ENCODE peak calls at places on chromosomes 16 and 17, in eight cellular contexts. T is colonic mucosa; C is left lung; U is tibial nerve; G is heart right ventricle; V is cardiac muscle cell; D is CD8-positive, alpha-beta T cell; F is hepatocyte. N is an unnamed sample. For H3K27me3, the result is how much of the 10 kb centered on the place peaks cover.

GRCh38 chr17:67855504-67856324 is 30.4 kb downstream of the BPTF start:
- DNase-seq in T (no peak), C (no peak), U (no peak), G (no peak), V (no peak), D (no peak), F (no peak), N (no peak)

GRCh38 chr16:11203111-11203623 is 52.8 kb downstream of the SOCS1 start:
- DNase-seq in T (no peak), C (no peak), U (no peak), G (no peak), V (no peak), D (no peak), F (no peak), N (no peak)

GRCh38 chr17:2023692-2024571 is 1.2 kb downstream of the RTN4RL1 start:
- DNase-seq in T (no peak), C (peak), U (peak), G (no peak), V (peak), D (peak), F (peak), N (no peak)

GRCh38 chr17:81556175-81556691 is 4.1 kb upstream of the FAAP100 start:
- DNase-seq in T (no peak), C (peak), U (no peak), G (no peak), V (peak), D (no peak), F (peak), N (no peak)

GRCh38 chr16:66521951-66522771 is 27.8 kb downstream of the TK2 start:
- DNase-seq in T (peak), C (peak), U (no peak), G (no peak), V (no peak), D (peak), F (peak), N (no peak)

GRCh38 chr16:67399218-67399733 is 6.0 kb upstream of the TPPP3 start:
- DNase-seq in T (peak), C (peak), U (no peak), G (peak), V (peak), D (peak), F (peak), N (no peak)

GRCh38 chr16:51818342-51818944 is 667.4 kb upstream of the SALL1 start:
- DNase-seq in T (peak), C (no peak), U (no peak), G (no peak), V (peak), D (no peak), F (peak), N (no peak)

GRCh38 chr17:80769516-80769915 is 222.1 kb upstream of the CHMP6 start:
- DNase-seq in T (no peak), C (no peak), U (no peak), G (no peak), V (no peak), D (no peak), F (no peak), N (no peak)

GRCh38 chr17:65389956-65390355 is 171.5 kb downstream of the AXIN2 start:
- DNase-seq in T (no peak), C (no peak), U (no peak), G (no peak), V (no peak), D (no peak), F (no peak), N (no peak)

GRCh38 chr17:12230411-12230810 is 209.7 kb downstream of the MAP2K4 start:
- DNase-seq in T (no peak), C (no peak), U (no peak), G (no peak), V (no peak), D (no peak), F (no peak), N (no peak)

GRCh38 chr16:20995711-20996110 is 95.1 kb downstream of the LYRM1 start:
- DNase-seq in T (no peak), C (no peak), U (no peak), G (no peak), V (no peak), D (peak), F (no peak), N (no peak)

GRCh38 chr17:75485688-75486087 is 29.3 kb downstream of the TMEM94 start:
- DNase-seq in T (no peak), C (peak), U (no peak), G (peak), V (no peak), D (no peak), F (no peak), N (no peak)

GRCh38 chr17:58969156-58969555 is 137.5 kb downstream of the TRIM37 start:
- DNase-seq in T (no peak), C (no peak), U (no peak), G (no peak), V (no peak), D (no peak), F (no peak), N (no peak)

GRCh38 chr16:4086153-4086552 is 30.1 kb downstream of the ADCY9 start:
- DNase-seq in T (no peak), C (no peak), U (no peak), G (peak), V (no peak), D (no peak), F (no peak), N (no peak)

GRCh38 chr17:73621685-73622084 is 22.6 kb downstream of the SDK2 start:
- DNase-seq in T (no peak), C (no peak), U (no peak), G (no peak), V (no peak), D (no peak), F (no peak), N (no peak)

GRCh38 chr16:81251871-81252270 is 13.4 kb downstream of the BCO1 start:
- DNase-seq in T (no peak), C (no peak), U (no peak), G (no peak), V (peak), D (no peak), F (peak), N (no peak)

DNA sequence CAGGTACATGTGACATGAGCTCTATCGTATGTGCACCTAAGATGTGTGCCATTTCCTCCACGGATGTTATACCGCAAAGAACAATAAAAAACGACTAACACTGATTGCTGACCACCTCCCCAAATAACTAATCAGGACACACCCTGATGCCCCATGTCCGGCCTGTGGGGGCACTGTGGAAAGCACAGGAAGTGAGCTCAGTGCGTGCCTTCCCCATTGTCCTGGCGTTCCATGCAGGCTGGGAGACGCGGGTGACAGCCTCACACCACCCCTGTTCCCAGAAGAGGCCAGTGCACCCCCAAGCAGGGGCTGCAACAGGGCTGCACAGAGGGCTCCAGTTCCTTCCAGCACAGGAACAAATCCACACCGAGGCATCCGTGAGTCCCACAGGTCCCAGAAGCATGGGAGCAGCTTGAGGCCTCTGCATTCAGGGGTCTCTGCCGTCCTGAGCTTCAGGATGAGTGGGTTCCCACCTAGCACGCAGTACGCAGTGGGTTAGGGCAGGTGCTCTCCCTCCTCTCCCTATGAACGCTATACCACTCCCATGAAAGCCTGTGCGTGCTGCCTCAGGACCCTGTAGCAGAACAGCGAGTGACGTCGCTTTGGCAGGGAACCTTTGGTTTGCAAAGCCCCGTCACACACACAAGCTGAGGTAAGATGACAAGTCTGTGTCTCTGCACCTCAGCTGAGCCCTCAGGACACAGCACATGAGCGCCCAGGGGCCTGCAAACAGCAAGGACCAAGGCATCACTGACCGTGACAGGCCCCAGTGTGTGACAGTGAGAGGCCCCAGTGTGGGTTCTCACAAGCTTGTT is 117.7 kb downstream of the ZNF778 start:
- DNase-seq in T (no peak), C (peak), U (no peak), G (no peak), V (no peak), D (no peak), F (no peak), N (no peak)
- TF ChIP-seq CTCF in T (no peak), C (no peak), U (no peak), G (peak), V (peak), D (no peak), F (no peak), N (no peak)

DNA sequence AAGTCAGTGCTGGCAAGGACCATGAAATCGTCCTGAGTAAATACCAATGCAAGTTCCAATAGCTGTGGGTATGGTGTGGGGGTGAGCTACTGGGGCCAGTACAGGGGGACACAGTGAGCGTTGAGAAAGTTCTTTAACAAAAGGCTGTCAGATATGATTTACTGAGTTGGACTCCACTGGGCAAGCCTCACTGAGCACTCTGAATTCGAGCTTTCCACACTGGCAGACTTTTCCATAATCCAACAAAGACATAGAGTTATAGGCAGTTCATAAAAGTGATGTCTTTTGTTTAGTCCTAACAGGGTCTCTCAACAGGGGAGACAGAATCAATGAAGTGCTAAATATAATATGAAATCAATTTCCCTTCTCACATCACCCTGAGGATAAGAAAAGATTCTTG is 489.0 kb downstream of the KCNJ2 start:
- DNase-seq in T (no peak), C (no peak), U (no peak), G (no peak), V (no peak), D (no peak), F (no peak), N (no peak)
- H3K27me3 ChIP-seq in T (under half), C (under half), U (under half), G (under half), V (under half), D (under half), F (under half), N (under half)

DNA sequence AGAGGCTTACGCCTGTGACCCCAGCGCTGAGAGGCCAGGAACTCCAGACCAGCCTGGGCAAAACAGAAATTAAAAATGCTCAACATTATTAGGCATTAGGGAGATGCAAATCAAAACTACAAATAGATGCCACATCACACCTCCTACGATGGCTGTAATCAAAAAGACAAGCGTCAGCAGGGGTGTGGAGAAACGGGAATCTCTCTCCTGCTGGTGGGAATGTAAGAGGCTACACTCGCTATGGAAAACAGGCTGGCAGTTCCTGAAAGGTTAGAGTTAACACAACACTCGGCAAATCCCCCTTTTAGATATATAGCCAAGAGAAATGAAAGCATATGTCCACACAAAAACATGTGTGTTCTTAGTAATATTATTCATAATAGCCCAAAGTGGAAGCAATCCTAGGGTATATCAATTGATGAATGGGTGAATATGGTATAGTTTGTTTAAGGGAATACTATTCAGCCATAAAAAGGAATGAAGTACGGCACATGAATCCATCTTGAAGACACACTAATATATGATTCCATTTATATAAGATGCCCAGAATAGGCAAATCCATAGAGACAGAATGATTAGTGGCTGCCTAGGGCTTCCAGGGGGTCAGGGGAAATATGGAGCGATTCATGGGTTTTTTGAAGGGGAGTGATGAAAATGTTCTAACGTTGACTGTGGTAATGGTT is 1.8 kb upstream of the NPRL3 start:
- DNase-seq in T (no peak), C (no peak), U (no peak), G (no peak), V (no peak), D (no peak), F (no peak), N (no peak)
- TF ChIP-seq CTCF in T (no peak), C (no peak), U (no peak), G (no peak), V (no peak), D (no peak), F (no peak), N (no peak)

DNA sequence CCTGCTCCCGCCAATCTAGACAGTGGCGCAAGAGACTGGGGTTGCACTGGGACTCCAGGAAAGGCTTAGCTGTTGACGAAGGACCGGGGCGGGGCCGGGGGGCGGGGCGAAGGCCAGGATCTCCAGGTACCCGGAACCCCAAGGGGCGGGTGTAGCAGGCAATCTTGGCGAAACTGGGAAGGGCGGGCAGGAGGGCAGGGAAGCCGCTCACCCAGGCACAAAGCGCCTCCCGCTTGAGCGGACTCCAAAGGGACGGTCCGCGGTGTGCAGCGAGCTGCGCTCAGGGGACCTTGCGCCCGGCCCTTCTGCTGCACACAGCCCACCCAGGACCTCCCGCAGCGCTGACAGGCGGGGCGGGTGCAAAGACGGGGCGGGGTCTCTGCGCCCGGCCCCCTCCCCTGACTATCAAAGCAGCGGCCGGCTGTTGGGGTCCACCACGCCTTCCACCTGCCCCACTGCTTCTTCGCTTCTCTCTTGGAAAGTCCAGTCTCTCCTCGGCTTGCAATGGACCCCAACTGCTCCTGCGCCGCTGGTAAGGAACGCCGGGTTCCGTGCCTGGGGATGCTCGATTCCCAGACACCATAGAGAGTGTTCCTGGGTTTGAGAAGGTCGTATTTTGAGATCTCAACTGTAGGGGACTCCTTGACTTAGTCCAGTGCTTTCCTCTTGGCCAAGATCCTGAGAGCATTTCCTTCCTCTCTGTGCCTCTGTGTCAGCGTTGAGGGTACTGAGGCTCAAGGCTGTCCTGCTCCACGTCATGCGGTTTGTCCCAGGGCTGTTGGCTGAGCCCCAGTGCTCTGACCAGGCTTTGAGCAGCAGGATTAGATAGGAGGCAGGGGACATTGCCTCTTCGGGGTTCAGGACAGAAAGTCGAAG is at the start of gene MT1F:
- DNase-seq in T (peak), C (peak), U (peak), G (peak), V (peak), D (peak), F (peak), N (peak)
- H3K27me3 ChIP-seq in T (under half), C (under half), U (under half), G (under half), V (half or more), D (under half), F (half or more), N (under half)

GRCh38 chr16:89291776-89292175 is 74.3 kb downstream of the ZNF778 start:
- DNase-seq in T (no peak), C (peak), U (no peak), G (no peak), V (no peak), D (no peak), F (no peak), N (no peak)
- TF ChIP-seq CTCF in T (no peak), C (no peak), U (no peak), G (no peak), V (no peak), D (no peak), F (no peak), N (no peak)

GRCh38 chr17:7927596-7927995 is 2.1 kb downstream of the KCNAB3 start:
- DNase-seq in T (no peak), C (no peak), U (no peak), G (no peak), V (no peak), D (no peak), F (no peak), N (no peak)

GRCh38 chr17:7922499-7923289 is 6.6 kb upstream of the RNF227 start:
- DNase-seq in T (peak), C (peak), U (peak), G (peak), V (peak), D (peak), F (peak), N (peak)

DNA sequence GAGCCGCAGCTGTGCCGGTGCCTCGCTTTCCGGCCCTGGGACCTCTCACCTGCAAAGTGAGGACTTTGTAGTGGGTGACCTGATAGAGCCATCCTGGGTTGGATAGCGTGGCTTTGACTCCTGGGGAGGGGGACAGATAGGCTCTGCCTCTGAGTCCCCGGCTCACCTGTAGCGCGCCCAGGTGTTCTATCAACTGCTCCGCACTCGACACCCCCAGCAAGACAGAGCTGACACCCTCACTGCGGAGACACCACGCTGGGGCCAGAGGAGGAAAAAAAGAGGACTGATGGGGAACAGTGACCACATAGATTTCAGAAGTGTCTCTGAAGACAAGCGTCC is 6.4 kb downstream of the KCNAB3 start:
- DNase-seq in T (no peak), C (no peak), U (no peak), G (no peak), V (no peak), D (no peak), F (no peak), N (no peak)
- H3K27me3 ChIP-seq in T (under half), C (under half), U (under half), G (under half), V (under half), D (under half), F (under half), N (under half)

GRCh38 chr16:1633310-1633709 is 21.1 kb downstream of the CRAMP1 start:
- DNase-seq in T (no peak), C (no peak), U (no peak), G (no peak), V (no peak), D (no peak), F (no peak), N (no peak)

GRCh38 chr16:1631931-1632637 is 19.9 kb downstream of the CRAMP1 start:
- DNase-seq in T (no peak), C (peak), U (no peak), G (no peak), V (no peak), D (no peak), F (no peak), N (no peak)

GRCh38 chr16:1630450-1631213 is 18.5 kb downstream of the CRAMP1 start:
- DNase-seq in T (no peak), C (no peak), U (no peak), G (no peak), V (no peak), D (no peak), F (no peak), N (no peak)

GRCh38 chr16:1632638-1632970 is 20.4 kb downstream of the CRAMP1 start:
- DNase-seq in T (no peak), C (peak), U (no peak), G (no peak), V (no peak), D (no peak), F (no peak), N (no peak)

GRCh38 chr16:1631230-1631629 is 19.1 kb downstream of the CRAMP1 start:
- DNase-seq in T (no peak), C (no peak), U (no peak), G (no peak), V (no peak), D (no peak), F (no peak), N (no peak)
- TF ChIP-seq CTCF in T (no peak), C (no peak), U (no peak), G (no peak), V (no peak), D (no peak), F (no peak), N (no peak)

GRCh38 chr17:44956998-44957981 is 9.7 kb upstream of the KIF18B start:
- DNase-seq in T (no peak), C (no peak), U (no peak), G (no peak), V (no peak), D (no peak), F (no peak), N (no peak)
- H3K27me3 ChIP-seq in T (under half), C (under half), U (under half), G (under half), V (under half), D (under half), F (under half), N (under half)

DNA sequence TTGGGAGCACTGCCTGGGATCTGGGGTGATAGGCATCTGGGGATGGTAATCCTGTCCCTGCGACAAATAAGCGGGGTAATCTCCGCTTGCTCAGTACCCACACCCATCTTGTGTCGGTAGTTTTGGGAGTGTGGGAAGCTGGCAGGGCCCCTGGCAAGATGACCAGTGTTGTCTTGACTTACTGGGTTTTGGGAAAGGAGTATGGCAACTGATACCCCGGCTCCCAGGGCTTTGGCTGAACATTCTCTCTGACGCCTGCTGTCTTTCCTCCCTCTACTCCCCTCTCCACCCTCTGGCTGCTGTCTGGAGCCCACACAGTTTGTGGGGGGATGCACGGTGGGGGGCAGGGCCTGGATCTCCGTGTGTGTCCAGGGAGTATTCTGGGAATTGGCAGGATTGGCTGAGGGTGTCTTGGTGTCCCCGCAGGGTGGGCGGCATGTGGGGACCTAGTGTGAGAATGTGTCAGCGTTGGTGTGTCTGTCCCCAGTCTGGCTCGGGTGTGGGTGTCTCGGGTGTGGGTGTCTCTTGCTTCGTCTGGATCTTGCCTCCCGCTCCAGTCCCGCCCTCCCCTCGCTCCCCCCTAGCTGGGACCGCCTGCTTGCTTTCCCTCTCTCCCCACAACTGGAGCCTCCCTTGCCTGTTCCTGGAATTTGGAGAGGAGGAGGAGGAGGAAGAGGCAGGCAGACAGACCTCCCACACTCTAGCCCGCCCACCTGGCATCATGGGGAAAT is 12.0 kb downstream of the RARA start:
- DNase-seq in T (peak), C (peak), U (peak), G (peak), V (no peak), D (no peak), F (no peak), N (no peak)
- TF ChIP-seq CTCF in T (no peak), C (no peak), U (no peak), G (no peak), V (no peak), D (no peak), F (no peak), N (no peak)